ENCODE peak calls at places on chromosomes 13 and 19, in six cellular contexts. K is IMR-90, V is mesenchymal stem cell, M is H9, X is neuronal stem cell, U is H1. J is an unnamed sample.

GRCh38 chr19:51439021-51439465 is 19.2 kb downstream of the SIGLEC8 start:
- DNase-seq in K (no peak), V (no peak), X (no peak), M (peak; percentile 40), U (no peak), J (peak; percentile 21)

GRCh38 chr13:93963266-93964131 is 516.0 kb downstream of the DCT start:
- DNase-seq in M (no peak), X (no peak), V (peak; percentile 52), U (no peak), K (peak; percentile 61), J (peak; percentile 65)

GRCh38 chr13:27920677-27921420 is 1.0 kb downstream of the PDX1 start:
- DNase-seq in K (peak; percentile 6), M (peak; percentile 49), U (no peak), V (peak; percentile 45), X (peak; percentile 36), J (peak; percentile 53)

GRCh38 chr19:18771328-18772242 is 19.5 kb downstream of the COMP start:
- DNase-seq in M (peak; percentile 62), U (no peak), X (no peak), K (no peak), V (no peak), J (peak; percentile 54)

GRCh38 chr19:10270180-10270615 is 722 bp upstream of the ICAM1 start:
- DNase-seq in M (peak; percentile 33), V (peak; percentile 46), K (no peak), U (no peak), X (no peak), J (no peak)

GRCh38 chr19:4010808-4011110 is 3.2 kb downstream of the PIAS4 start:
- DNase-seq in U (no peak), X (no peak), M (no peak), K (no peak), V (no peak), J (no peak)

GRCh38 chr13:33110386-33110712 is 94.1 kb downstream of the KL start:
- DNase-seq in U (no peak), V (no peak), M (no peak), X (no peak), K (no peak), J (no peak)

GRCh38 chr13:57627663-57628062 is 3.9 kb upstream of the PCDH17 start:
- DNase-seq in K (peak; percentile 2), V (peak; percentile 49), U (no peak), X (no peak), M (no peak), J (no peak)

GRCh38 chr13:106372199-106373160 is 163.0 kb downstream of the EFNB2 start:
- DNase-seq in K (peak; percentile 54), U (no peak), M (no peak), V (peak; percentile 57), X (no peak), J (no peak)

GRCh38 chr19:29662604-29663404 is 2.5 kb upstream of the PLEKHF1 start:
- DNase-seq in U (no peak), K (peak; percentile 94), V (peak; percentile 95), X (no peak), M (no peak), J (peak; percentile 23)

GRCh38 chr13:22061371-22061805 is 390.5 kb downstream of the FGF9 start:
- DNase-seq in V (no peak), K (no peak), U (no peak), X (no peak), M (peak; percentile 38), J (peak; percentile 73)

GRCh38 chr19:17511724-17512573 is 500 bp downstream of the PGLS start:
- DNase-seq in M (peak; percentile 93), X (peak; percentile 71), K (peak; percentile 75), V (peak; percentile 81), U (peak; percentile 71), J (peak; percentile 85)

GRCh38 chr19:51142119-51142518 is at the start of gene SIGLEC7:
- DNase-seq in K (no peak), U (no peak), M (no peak), X (no peak), V (no peak), J (no peak)

GRCh38 chr19:6232567-6232966 is 47.2 kb downstream of the MLLT1 start:
- DNase-seq in V (peak; percentile 62), M (no peak), U (no peak), X (no peak), K (peak; percentile 88), J (no peak)

GRCh38 chr19:3080281-3080680 is 13.9 kb upstream of the GNA11 start:
- DNase-seq in U (no peak), M (no peak), V (no peak), X (no peak), K (peak; percentile 63), J (no peak)

GRCh38 chr19:16873603-16874002 is 15.2 kb upstream of the F2RL3 start:
- DNase-seq in M (no peak), U (no peak), V (no peak), X (no peak), K (no peak), J (no peak)

DNA sequence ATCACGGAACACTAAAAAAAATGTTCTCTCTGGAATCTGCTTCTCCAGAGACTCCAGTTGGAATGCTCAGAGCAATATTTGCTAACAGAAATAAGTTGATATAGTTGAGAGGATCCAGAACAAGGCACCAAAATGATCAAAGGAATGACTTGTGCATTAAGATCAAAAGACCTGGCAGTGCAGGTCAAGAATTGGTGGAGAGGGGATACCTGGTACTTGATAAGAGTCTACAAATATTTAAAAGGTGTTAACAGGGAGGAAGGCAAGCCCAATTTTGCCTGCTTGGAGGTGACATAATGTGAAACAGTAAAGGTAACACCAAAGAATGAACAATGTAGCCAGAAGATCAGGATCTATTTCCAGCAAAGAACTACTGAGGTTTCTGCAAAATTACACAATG is 20.0 kb upstream of the TNFRSF19 start:
- DNase-seq in K (no peak), V (no peak), M (no peak), U (no peak), X (no peak), J (no peak)
- H2BK15ac ChIP-seq in K (no peak overlapping the region), V (no peak overlapping the region), M (no peak overlapping the region), U (no peak overlapping the region), X (no peak overlapping the region), J (no peak overlapping the region)

DNA sequence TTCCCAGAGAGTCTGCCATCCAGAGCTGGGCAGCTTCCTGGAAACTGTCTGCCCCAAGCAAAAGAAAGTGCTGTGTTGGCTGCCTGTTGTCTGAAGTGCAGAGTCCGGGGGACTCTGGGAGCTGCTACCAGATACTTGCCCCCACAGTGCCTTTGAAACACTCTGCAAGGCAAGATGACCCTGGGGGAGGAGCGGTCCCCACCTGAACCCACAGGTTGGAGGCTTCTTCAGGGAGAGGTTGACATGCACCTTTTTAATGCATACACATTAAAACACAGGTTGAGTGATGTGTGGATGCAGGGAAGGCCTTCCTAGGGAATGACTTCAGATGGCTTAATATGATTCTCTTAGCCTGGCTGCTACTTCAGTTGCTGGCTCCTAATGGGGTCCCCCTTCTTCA is 479.5 kb downstream of the ZNF536 start:
- DNase-seq in V (no peak), U (no peak), K (no peak), X (no peak), M (no peak), J (no peak)
- H2BK15ac ChIP-seq in V (no peak overlapping the region), U (no peak overlapping the region), K (no peak overlapping the region), X (no peak overlapping the region), M (no peak overlapping the region), J (no peak overlapping the region)

GRCh38 chr13:26457212-26457611 is 100.3 kb upstream of the WASF3 start:
- DNase-seq in X (no peak), U (no peak), V (peak; percentile 75), K (no peak), M (no peak), J (no peak)

GRCh38 chr13:26460652-26461051 is 96.8 kb upstream of the WASF3 start:
- DNase-seq in K (peak; percentile 84), V (peak; percentile 93), U (no peak), X (no peak), M (no peak), J (no peak)

GRCh38 chr13:26458196-26458734 is 99.2 kb upstream of the WASF3 start:
- DNase-seq in X (no peak), U (no peak), V (no peak), K (no peak), M (no peak), J (no peak)

GRCh38 chr13:26459276-26460131 is 98.0 kb upstream of the WASF3 start:
- DNase-seq in M (no peak), V (peak; percentile 13), X (no peak), K (no peak), U (no peak), J (no peak)

DNA sequence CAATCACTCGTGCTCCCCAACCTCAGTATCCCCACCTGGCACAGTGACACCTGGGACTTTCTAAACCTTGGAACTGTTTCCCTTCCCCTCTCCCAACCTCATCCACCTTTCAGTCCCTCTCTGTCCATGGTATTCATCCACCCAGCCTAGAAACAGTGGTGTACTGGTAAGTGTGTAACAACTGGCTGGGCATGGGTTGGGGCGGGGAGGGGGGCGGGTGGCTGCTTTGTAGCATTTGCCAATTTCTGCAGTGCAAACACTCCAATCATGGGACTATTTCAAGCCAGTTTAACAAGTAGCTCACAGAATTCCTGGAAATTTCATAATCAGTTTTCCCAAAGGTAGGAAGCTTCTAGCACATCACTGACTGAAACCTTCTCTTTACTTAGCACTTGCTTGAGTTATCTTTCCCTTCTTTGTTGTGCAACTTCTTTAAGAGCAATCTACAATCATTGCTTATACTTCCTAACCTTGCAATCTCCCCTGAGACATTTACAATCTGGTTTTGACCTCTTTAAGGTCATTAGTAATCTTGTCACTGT is 100.8 kb upstream of the WASF3 start:
- DNase-seq in X (no peak), M (no peak), V (peak; percentile 16), U (no peak), K (no peak), J (no peak)
- H2BK15ac ChIP-seq in X (no peak overlapping the region), M (no peak overlapping the region), V (no peak overlapping the region), U (no peak overlapping the region), K (no peak overlapping the region), J (no peak overlapping the region)

GRCh38 chr19:14949876-14950275 is 8.6 kb downstream of the OR7C2 start:
- DNase-seq in X (no peak), V (no peak), K (no peak), U (no peak), M (no peak), J (no peak)
- H2BK15ac ChIP-seq in X (no peak overlapping the region), V (no peak overlapping the region), K (no peak overlapping the region), U (no peak overlapping the region), M (no peak overlapping the region), J (no peak overlapping the region)

GRCh38 chr19:928471-929259 is 2.8 kb downstream of the ARID3A start:
- DNase-seq in U (no peak), K (no peak), X (no peak), V (peak; percentile 50), M (peak; percentile 77), J (no peak)
- H2BK15ac ChIP-seq in U (peak overlapping the region; percentile 36), K (no peak overlapping the region), X (peak overlapping the region; percentile 96), V (no peak overlapping the region), M (no peak overlapping the region), J (no peak overlapping the region)

GRCh38 chr13:41306271-41307150 is 4.6 kb upstream of the NAA16 start:
- DNase-seq in V (no peak), M (no peak), U (no peak), X (no peak), K (peak; percentile 34), J (no peak)
- H2BK15ac ChIP-seq in V (no peak overlapping the region), M (no peak overlapping the region), U (no peak overlapping the region), X (no peak overlapping the region), K (no peak overlapping the region), J (no peak overlapping the region)

GRCh38 chr19:963401-964022 is 20.6 kb upstream of the WDR18 start:
- DNase-seq in M (no peak), V (no peak), X (no peak), K (no peak), U (no peak), J (peak; percentile 66)
- H2BK15ac ChIP-seq in M (no peak overlapping the region), V (peak overlapping the region; percentile 98), X (no peak overlapping the region), K (no peak overlapping the region), U (no peak overlapping the region), J (no peak overlapping the region)

GRCh38 chr13:68099616-68100015 is 869.5 kb upstream of the PCDH9 start:
- DNase-seq in U (no peak), M (no peak), K (peak; percentile 17), X (no peak), V (peak; percentile 59), J (peak; percentile 60)
- H2BK15ac ChIP-seq in U (no peak overlapping the region), M (no peak overlapping the region), K (no peak overlapping the region), X (no peak overlapping the region), V (no peak overlapping the region), J (no peak overlapping the region)